ENCODE peak calls at places on chromosome 6, in ten cellular contexts. One of them, this sample, is unnamed.

GRCh38 chr6:33174784-33175183 is 17.5 kb downstream of the COL11A2 start:
- DNase-seq in brain microvascular endothelial cell: no peak
- DNase-seq in RWPE1: no peak
- DNase-seq in CD8-positive, alpha-beta T cell: no peak
- DNase-seq in ascending aorta: no peak
- DNase-seq in left ventricle myocardium inferior: no peak
- DNase-seq in astrocyte: no peak
- DNase-seq in stomach: no peak
- DNase-seq in cardiac muscle cell: no peak
- DNase-seq in caudate nucleus: no peak
- DNase-seq in this sample: no peak

GRCh38 chr6:146673069-146673468 is 74.3 kb downstream of the ADGB start:
- DNase-seq in brain microvascular endothelial cell: no peak
- DNase-seq in RWPE1: no peak
- DNase-seq in CD8-positive, alpha-beta T cell: no peak
- DNase-seq in ascending aorta: no peak
- DNase-seq in left ventricle myocardium inferior: no peak
- DNase-seq in astrocyte: no peak
- DNase-seq in stomach: no peak
- DNase-seq in cardiac muscle cell: no peak
- DNase-seq in caudate nucleus: no peak
- DNase-seq in this sample: no peak

GRCh38 chr6:13916230-13916944 is 8.4 kb upstream of the RNF182 start:
- DNase-seq in brain microvascular endothelial cell: peak; percentile 43
- DNase-seq in RWPE1: no peak
- DNase-seq in CD8-positive, alpha-beta T cell: no peak
- DNase-seq in ascending aorta: no peak
- DNase-seq in left ventricle myocardium inferior: no peak
- DNase-seq in astrocyte: peak; percentile 53
- DNase-seq in stomach: no peak
- DNase-seq in cardiac muscle cell: no peak
- DNase-seq in caudate nucleus: no peak
- DNase-seq in this sample: peak; percentile 16

GRCh38 chr6:167855825-167856425 is 29.2 kb downstream of the AFDN start:
- DNase-seq in brain microvascular endothelial cell: peak; percentile 97
- DNase-seq in RWPE1: peak; percentile 83
- DNase-seq in CD8-positive, alpha-beta T cell: no peak
- DNase-seq in ascending aorta: no peak
- DNase-seq in left ventricle myocardium inferior: no peak
- DNase-seq in astrocyte: peak; percentile 98
- DNase-seq in stomach: no peak
- DNase-seq in cardiac muscle cell: no peak
- DNase-seq in caudate nucleus: no peak
- DNase-seq in this sample: peak; percentile 92

GRCh38 chr6:43250992-43251373 is 7.7 kb downstream of the TTBK1 start:
- DNase-seq in brain microvascular endothelial cell: peak; percentile 10
- DNase-seq in RWPE1: peak; percentile 42
- DNase-seq in CD8-positive, alpha-beta T cell: no peak
- DNase-seq in ascending aorta: no peak
- DNase-seq in left ventricle myocardium inferior: no peak
- DNase-seq in astrocyte: no peak
- DNase-seq in stomach: no peak
- DNase-seq in cardiac muscle cell: no peak
- DNase-seq in caudate nucleus: no peak
- DNase-seq in this sample: no peak

GRCh38 chr6:20211037-20211940 is 980 bp downstream of the MBOAT1 start:
- DNase-seq in brain microvascular endothelial cell: no peak
- DNase-seq in RWPE1: peak; percentile 70
- DNase-seq in CD8-positive, alpha-beta T cell: no peak
- DNase-seq in ascending aorta: no peak
- DNase-seq in left ventricle myocardium inferior: no peak
- DNase-seq in astrocyte: no peak
- DNase-seq in stomach: peak; percentile 44
- DNase-seq in cardiac muscle cell: no peak
- DNase-seq in caudate nucleus: no peak
- DNase-seq in this sample: peak; percentile 63

GRCh38 chr6:19472168-19472567 is 365.0 kb upstream of the ID4 start:
- DNase-seq in brain microvascular endothelial cell: peak; percentile 99
- DNase-seq in RWPE1: peak; percentile 82
- DNase-seq in CD8-positive, alpha-beta T cell: no peak
- DNase-seq in ascending aorta: no peak
- DNase-seq in left ventricle myocardium inferior: no peak
- DNase-seq in astrocyte: peak; percentile 97
- DNase-seq in stomach: no peak
- DNase-seq in cardiac muscle cell: no peak
- DNase-seq in caudate nucleus: no peak
- DNase-seq in this sample: peak; percentile 89

GRCh38 chr6:44146685-44147084 is 11.9 kb upstream of the CAPN11 start:
- DNase-seq in brain microvascular endothelial cell: no peak
- DNase-seq in RWPE1: no peak
- DNase-seq in CD8-positive, alpha-beta T cell: no peak
- DNase-seq in ascending aorta: no peak
- DNase-seq in left ventricle myocardium inferior: no peak
- DNase-seq in astrocyte: no peak
- DNase-seq in stomach: no peak
- DNase-seq in cardiac muscle cell: no peak
- DNase-seq in caudate nucleus: no peak
- DNase-seq in this sample: no peak

GRCh38 chr6:100176321-100176950 is 182.4 kb upstream of the MCHR2 start:
- DNase-seq in brain microvascular endothelial cell: peak; percentile 55
- DNase-seq in RWPE1: peak; percentile 3
- DNase-seq in CD8-positive, alpha-beta T cell: no peak
- DNase-seq in ascending aorta: no peak
- DNase-seq in left ventricle myocardium inferior: no peak
- DNase-seq in astrocyte: peak; percentile 61
- DNase-seq in stomach: no peak
- DNase-seq in cardiac muscle cell: peak; percentile 26
- DNase-seq in caudate nucleus: no peak
- DNase-seq in this sample: no peak

GRCh38 chr6:128367437-128367836 is 153.0 kb downstream of the PTPRK start:
- DNase-seq in brain microvascular endothelial cell: no peak
- DNase-seq in RWPE1: peak; percentile 11
- DNase-seq in CD8-positive, alpha-beta T cell: no peak
- DNase-seq in ascending aorta: no peak
- DNase-seq in left ventricle myocardium inferior: no peak
- DNase-seq in astrocyte: no peak
- DNase-seq in stomach: no peak
- DNase-seq in cardiac muscle cell: no peak
- DNase-seq in caudate nucleus: no peak
- DNase-seq in this sample: no peak

GRCh38 chr6:119484598-119484997 is 135.0 kb upstream of the MAN1A1 start:
- DNase-seq in brain microvascular endothelial cell: peak; percentile 75
- DNase-seq in RWPE1: peak; percentile 88
- DNase-seq in CD8-positive, alpha-beta T cell: no peak
- DNase-seq in ascending aorta: no peak
- DNase-seq in left ventricle myocardium inferior: no peak
- DNase-seq in astrocyte: peak; percentile 90
- DNase-seq in stomach: no peak
- DNase-seq in cardiac muscle cell: peak; percentile 42
- DNase-seq in caudate nucleus: no peak
- DNase-seq in this sample: peak; percentile 96

DNA sequence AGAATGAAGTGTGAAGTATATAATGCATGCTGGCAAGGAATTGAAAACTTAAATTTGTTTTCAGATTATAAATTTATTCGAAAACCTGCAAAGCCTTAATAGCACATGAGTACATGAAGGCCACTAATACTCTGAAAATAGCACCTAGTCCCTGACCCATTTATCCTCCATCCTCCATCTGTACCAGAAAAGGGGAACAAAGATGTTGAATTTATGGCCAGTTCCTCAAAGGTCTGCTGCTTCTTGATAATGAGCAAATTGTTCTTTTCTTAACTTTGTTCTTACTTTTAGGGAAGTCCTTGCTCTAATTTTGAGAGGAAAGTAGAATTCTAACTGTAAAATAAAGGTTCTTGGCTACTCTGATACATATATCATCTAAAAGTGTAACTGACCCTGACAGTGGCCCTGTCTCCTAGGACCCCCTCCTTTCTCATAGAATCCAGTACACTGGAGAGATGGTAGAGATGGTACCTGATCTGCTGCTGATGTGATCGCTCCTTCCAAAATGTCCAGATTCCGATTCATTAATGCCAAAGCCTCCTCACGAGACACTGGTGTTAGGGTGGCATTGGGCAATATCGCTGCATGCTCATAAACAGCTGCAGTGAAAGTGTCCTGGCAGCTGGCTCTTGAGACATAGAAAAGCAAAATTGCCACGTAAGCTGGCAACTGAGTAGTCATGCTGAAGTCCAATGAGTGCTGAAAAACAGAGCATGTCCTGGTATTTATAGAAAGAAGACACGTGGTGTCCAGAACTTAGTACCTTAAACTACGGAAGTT is at the start of gene VNN1:
- DNase-seq in brain microvascular endothelial cell: no peak
- DNase-seq in RWPE1: no peak
- DNase-seq in CD8-positive, alpha-beta T cell: no peak
- DNase-seq in ascending aorta: peak; percentile 71
- DNase-seq in left ventricle myocardium inferior: no peak
- DNase-seq in astrocyte: no peak
- DNase-seq in stomach: no peak
- DNase-seq in cardiac muscle cell: no peak
- DNase-seq in caudate nucleus: no peak
- DNase-seq in this sample: no peak
- H3K27ac ChIP-seq in brain microvascular endothelial cell: no peak within 1 kb of the TSS
- H3K27ac ChIP-seq in RWPE1: no peak within 1 kb of the TSS
- H3K27ac ChIP-seq in CD8-positive, alpha-beta T cell: no peak within 1 kb of the TSS
- H3K27ac ChIP-seq in ascending aorta: no peak within 1 kb of the TSS
- H3K27ac ChIP-seq in left ventricle myocardium inferior: peak within 1 kb of the TSS; percentile 54
- H3K27ac ChIP-seq in astrocyte: no peak within 1 kb of the TSS
- H3K27ac ChIP-seq in stomach: peak within 1 kb of the TSS; percentile 77
- H3K27ac ChIP-seq in cardiac muscle cell: no peak within 1 kb of the TSS
- H3K27ac ChIP-seq in caudate nucleus: no peak within 1 kb of the TSS
- H3K27ac ChIP-seq in this sample: no peak within 1 kb of the TSS

GRCh38 chr6:31579546-31580445 is 2.4 kb downstream of the LTB start:
- DNase-seq in brain microvascular endothelial cell: no peak
- DNase-seq in RWPE1: no peak
- DNase-seq in CD8-positive, alpha-beta T cell: no peak
- DNase-seq in ascending aorta: no peak
- DNase-seq in left ventricle myocardium inferior: no peak
- DNase-seq in astrocyte: no peak
- DNase-seq in stomach: no peak
- DNase-seq in cardiac muscle cell: no peak
- DNase-seq in caudate nucleus: no peak
- DNase-seq in this sample: no peak
- H3K27ac ChIP-seq in brain microvascular endothelial cell: no peak overlapping the region
- H3K27ac ChIP-seq in RWPE1: no peak overlapping the region
- H3K27ac ChIP-seq in CD8-positive, alpha-beta T cell: peak overlapping the region; percentile 77
- H3K27ac ChIP-seq in ascending aorta: no peak overlapping the region
- H3K27ac ChIP-seq in left ventricle myocardium inferior: no peak overlapping the region
- H3K27ac ChIP-seq in astrocyte: no peak overlapping the region
- H3K27ac ChIP-seq in stomach: peak overlapping the region; percentile 86
- H3K27ac ChIP-seq in cardiac muscle cell: no peak overlapping the region
- H3K27ac ChIP-seq in caudate nucleus: no peak overlapping the region
- H3K27ac ChIP-seq in this sample: no peak overlapping the region

GRCh38 chr6:53932502-53932901 is 137.7 kb downstream of the LRRC1 start:
- DNase-seq in brain microvascular endothelial cell: no peak
- DNase-seq in RWPE1: no peak
- DNase-seq in CD8-positive, alpha-beta T cell: no peak
- DNase-seq in ascending aorta: no peak
- DNase-seq in left ventricle myocardium inferior: no peak
- DNase-seq in astrocyte: no peak
- DNase-seq in stomach: no peak
- DNase-seq in cardiac muscle cell: no peak
- DNase-seq in caudate nucleus: no peak
- DNase-seq in this sample: no peak

GRCh38 chr6:53931086-53931485 is 136.3 kb downstream of the LRRC1 start:
- DNase-seq in brain microvascular endothelial cell: no peak
- DNase-seq in RWPE1: no peak
- DNase-seq in CD8-positive, alpha-beta T cell: no peak
- DNase-seq in ascending aorta: no peak
- DNase-seq in left ventricle myocardium inferior: no peak
- DNase-seq in astrocyte: no peak
- DNase-seq in stomach: no peak
- DNase-seq in cardiac muscle cell: no peak
- DNase-seq in caudate nucleus: no peak
- DNase-seq in this sample: no peak

GRCh38 chr6:53930330-53930729 is 135.5 kb downstream of the LRRC1 start:
- DNase-seq in brain microvascular endothelial cell: no peak
- DNase-seq in RWPE1: no peak
- DNase-seq in CD8-positive, alpha-beta T cell: no peak
- DNase-seq in ascending aorta: no peak
- DNase-seq in left ventricle myocardium inferior: no peak
- DNase-seq in astrocyte: no peak
- DNase-seq in stomach: no peak
- DNase-seq in cardiac muscle cell: no peak
- DNase-seq in caudate nucleus: no peak
- DNase-seq in this sample: no peak

GRCh38 chr6:53928641-53929339 is 134.0 kb downstream of the LRRC1 start:
- DNase-seq in brain microvascular endothelial cell: no peak
- DNase-seq in RWPE1: peak; percentile 53
- DNase-seq in CD8-positive, alpha-beta T cell: no peak
- DNase-seq in ascending aorta: no peak
- DNase-seq in left ventricle myocardium inferior: no peak
- DNase-seq in astrocyte: peak; percentile 68
- DNase-seq in stomach: no peak
- DNase-seq in cardiac muscle cell: no peak
- DNase-seq in caudate nucleus: no peak
- DNase-seq in this sample: no peak

DNA sequence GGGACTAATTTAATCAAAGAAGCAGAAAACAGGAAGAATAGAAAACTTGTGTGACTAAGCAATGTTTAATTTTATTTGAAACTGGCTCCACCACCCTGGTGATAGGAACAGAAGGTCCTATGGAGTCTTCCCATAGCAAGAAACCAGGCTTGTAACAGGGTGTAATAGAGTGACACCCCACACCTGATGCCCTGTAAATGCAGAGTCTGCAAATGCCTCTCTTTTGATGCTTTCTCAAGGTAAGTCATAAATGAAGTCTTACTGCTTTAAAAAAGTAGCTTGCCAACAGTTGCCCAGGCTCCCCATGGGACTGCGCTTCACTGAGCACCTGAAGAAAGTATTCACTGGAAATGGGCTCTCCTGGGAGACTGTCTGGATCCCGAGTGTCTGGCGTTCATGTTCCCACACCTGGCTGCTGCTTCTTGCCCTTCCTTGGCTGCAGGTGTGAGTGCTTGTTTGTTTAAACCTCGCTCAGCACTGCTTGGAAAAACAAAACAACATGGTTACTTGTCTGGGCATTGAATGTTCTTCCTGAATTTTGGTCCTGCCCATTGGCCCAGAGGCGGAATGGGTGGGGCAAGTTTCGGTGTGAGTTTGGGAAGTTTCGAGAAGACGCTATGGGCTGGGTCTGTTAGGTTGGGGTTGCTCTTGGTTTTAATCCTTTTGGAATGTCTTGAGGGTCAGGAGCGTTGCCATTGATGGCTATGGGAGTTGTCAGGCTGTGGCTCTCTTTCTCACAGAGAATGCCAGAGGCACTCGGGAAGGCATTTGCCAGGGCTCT is 134.7 kb downstream of the LRRC1 start:
- DNase-seq in brain microvascular endothelial cell: no peak
- DNase-seq in RWPE1: no peak
- DNase-seq in CD8-positive, alpha-beta T cell: no peak
- DNase-seq in ascending aorta: no peak
- DNase-seq in left ventricle myocardium inferior: no peak
- DNase-seq in astrocyte: no peak
- DNase-seq in stomach: no peak
- DNase-seq in cardiac muscle cell: no peak
- DNase-seq in caudate nucleus: no peak
- DNase-seq in this sample: no peak
- H3K27ac ChIP-seq in brain microvascular endothelial cell: no peak overlapping the region
- H3K27ac ChIP-seq in RWPE1: peak overlapping the region; percentile 27
- H3K27ac ChIP-seq in CD8-positive, alpha-beta T cell: no peak overlapping the region
- H3K27ac ChIP-seq in ascending aorta: no peak overlapping the region
- H3K27ac ChIP-seq in left ventricle myocardium inferior: peak overlapping the region; percentile 57
- H3K27ac ChIP-seq in astrocyte: no peak overlapping the region
- H3K27ac ChIP-seq in stomach: no peak overlapping the region
- H3K27ac ChIP-seq in cardiac muscle cell: no peak overlapping the region
- H3K27ac ChIP-seq in caudate nucleus: no peak overlapping the region
- H3K27ac ChIP-seq in this sample: peak overlapping the region; percentile 60

GRCh38 chr6:112946051-112946450 is 598.9 kb downstream of the RFPL4B start:
- DNase-seq in brain microvascular endothelial cell: no peak
- DNase-seq in RWPE1: no peak
- DNase-seq in CD8-positive, alpha-beta T cell: no peak
- DNase-seq in ascending aorta: no peak
- DNase-seq in left ventricle myocardium inferior: no peak
- DNase-seq in astrocyte: peak; percentile 94
- DNase-seq in stomach: no peak
- DNase-seq in cardiac muscle cell: no peak
- DNase-seq in caudate nucleus: no peak
- DNase-seq in this sample: no peak
- H3K27ac ChIP-seq in brain microvascular endothelial cell: no peak overlapping the region
- H3K27ac ChIP-seq in RWPE1: no peak overlapping the region
- H3K27ac ChIP-seq in CD8-positive, alpha-beta T cell: no peak overlapping the region
- H3K27ac ChIP-seq in ascending aorta: no peak overlapping the region
- H3K27ac ChIP-seq in left ventricle myocardium inferior: no peak overlapping the region
- H3K27ac ChIP-seq in astrocyte: no peak overlapping the region
- H3K27ac ChIP-seq in stomach: no peak overlapping the region
- H3K27ac ChIP-seq in cardiac muscle cell: no peak overlapping the region
- H3K27ac ChIP-seq in caudate nucleus: no peak overlapping the region
- H3K27ac ChIP-seq in this sample: no peak overlapping the region

This sample was measured in epithelial cell of prostate.